ENCODE peak calls at places on chromosomes 1 and 21, in four cellular contexts. H is A549, D is endothelial cell of umbilical vein, A is K562. R is an unnamed sample.

GRCh38 chr1:89259283-89259971 is 13.2 kb downstream of the GBP5 start:
- DNase-seq in H (no peak), D (no peak), A (no peak), R (peak; percentile 73)

GRCh38 chr1:191590578-191590977 is 567.7 kb upstream of the RGS18 start:
- DNase-seq in H (no peak), D (no peak), A (no peak), R (peak; percentile 6)

GRCh38 chr1:186033744-186034345 is 299.7 kb downstream of the HMCN1 start:
- DNase-seq in H (no peak), D (peak; percentile 50), A (no peak), R (no peak)

GRCh38 chr1:20439282-20439681 is 46.7 kb downstream of the CAMK2N1 start:
- DNase-seq in H (peak; percentile 17), D (peak; percentile 6), A (peak; percentile 6), R (peak; percentile 35)

GRCh38 chr1:241406421-241406820 is 49.4 kb upstream of the RGS7 start:
- DNase-seq in H (no peak), D (no peak), A (no peak), R (no peak)

GRCh38 chr1:24992124-24992760 is 62.2 kb upstream of the RUNX3 start:
- DNase-seq in H (no peak), D (no peak), A (no peak), R (no peak)

GRCh38 chr1:172112573-172112972 is 271.3 kb downstream of the DNM3 start:
- DNase-seq in H (no peak), D (no peak), A (no peak), R (peak; percentile 2)

GRCh38 chr1:106754957-106755356 is 301.5 kb upstream of the PRMT6 start:
- DNase-seq in H (no peak), D (no peak), A (no peak), R (no peak)

GRCh38 chr1:55724551-55725325 is 509.6 kb upstream of the USP24 start:
- DNase-seq in H (peak; percentile 24), D (no peak), A (no peak), R (no peak)

GRCh38 chr1:9153152-9153551 is 24.2 kb upstream of the GPR157 start:
- DNase-seq in H (no peak), D (no peak), A (no peak), R (no peak)

GRCh38 chr21:35895598-35895997 is 164.7 kb downstream of the SETD4 start:
- DNase-seq in H (no peak), D (no peak), A (no peak), R (no peak)

GRCh38 chr1:50929376-50929958 is 30.6 kb downstream of the FAF1 start:
- DNase-seq in H (peak; percentile 39), D (peak; percentile 52), A (peak; percentile 41), R (peak; percentile 49)

GRCh38 chr1:160168609-160169369 is 17.4 kb downstream of the ATP1A4 start:
- DNase-seq in H (no peak), D (no peak), A (peak; percentile 18), R (peak; percentile 73)

GRCh38 chr1:203448521-203449061 is 27.0 kb upstream of the PRELP start:
- DNase-seq in H (no peak), D (no peak), A (no peak), R (no peak)

GRCh38 chr1:38991638-38992449 is 768 bp downstream of the AKIRIN1 start:
- DNase-seq in H (peak; percentile 25), D (peak; percentile 38), A (peak; percentile 56), R (peak; percentile 55)

GRCh38 chr1:55217226-55217996 is 2.2 kb upstream of the USP24 start:
- DNase-seq in H (no peak), D (peak; percentile 63), A (peak; percentile 58), R (peak; percentile 80)

GRCh38 chr1:7506677-7507619 is 264.1 kb upstream of the VAMP3 start:
- DNase-seq in H (no peak), D (no peak), A (no peak), R (no peak)

GRCh38 chr1:68147534-68147933 is 84.8 kb downstream of the WLS start:
- DNase-seq in H (no peak), D (no peak), A (no peak), R (no peak)

GRCh38 chr1:168428063-168428731 is 115.6 kb downstream of the XCL2 start:
- DNase-seq in H (no peak), D (no peak), A (no peak), R (no peak)

GRCh38 chr1:34639701-34640100 is 115.1 kb upstream of the GJB5 start:
- DNase-seq in H (no peak), D (no peak), A (no peak), R (no peak)

GRCh38 chr1:201359873-201360210 is 17.6 kb downstream of the TNNT2 start:
- DNase-seq in H (no peak), D (no peak), A (no peak), R (no peak)

GRCh38 chr1:56284933-56285332 is 294.4 kb downstream of the PLPP3 start:
- DNase-seq in H (peak; percentile 79), D (no peak), A (no peak), R (no peak)

GRCh38 chr1:169363046-169363756 is 4.4 kb downstream of the NME7 start:
- DNase-seq in H (no peak), D (peak; percentile 56), A (no peak), R (peak; percentile 69)

GRCh38 chr1:119188926-119189325 is 48.5 kb upstream of the WARS2 start:
- DNase-seq in H (no peak), D (no peak), A (no peak), R (no peak)

GRCh38 chr1:111904478-111905218 is 84.8 kb downstream of the KCND3 start:
- DNase-seq in H (no peak), D (no peak), A (no peak), R (no peak)

GRCh38 chr1:204446413-204447111 is 34.9 kb upstream of the PPP1R15B start:
- DNase-seq in H (peak; percentile 59), D (peak; percentile 65), A (peak; percentile 70), R (peak; percentile 83)

GRCh38 chr21:34813266-34813886 is 144.6 kb downstream of the CLIC6 start:
- DNase-seq in H (peak; percentile 60), D (no peak), A (no peak), R (peak; percentile 28)

GRCh38 chr1:84785231-84785630 is 95.0 kb upstream of the SSX2IP start:
- DNase-seq in H (no peak), D (no peak), A (no peak), R (no peak)

GRCh38 chr1:84782311-84782771 is 92.1 kb upstream of the SSX2IP start:
- DNase-seq in H (peak; percentile 72), D (peak; percentile 48), A (peak; percentile 87), R (peak; percentile 88)

GRCh38 chr1:84782881-84783280 is 92.6 kb upstream of the SSX2IP start:
- DNase-seq in H (no peak), D (no peak), A (no peak), R (no peak)

GRCh38 chr1:84776639-84777038 is 86.4 kb upstream of the SSX2IP start:
- DNase-seq in H (no peak), D (no peak), A (no peak), R (no peak)

GRCh38 chr1:84780000-84780716 is 89.9 kb upstream of the SSX2IP start:
- DNase-seq in H (no peak), D (no peak), A (no peak), R (peak; percentile 96)
- H3K4me3 ChIP-seq in H (no peak overlapping the region), D (no peak overlapping the region), A (no peak overlapping the region), R (peak overlapping the region; percentile 43)

GRCh38 chr1:29379438-29380073 is 143.2 kb downstream of the PTPRU start:
- DNase-seq in H (peak; percentile 65), D (peak; percentile 65), A (peak; percentile 70), R (peak; percentile 69)
- TF ChIP-seq MYC in H (no peak), D (no peak), A (no peak), R (no peak)

DNA sequence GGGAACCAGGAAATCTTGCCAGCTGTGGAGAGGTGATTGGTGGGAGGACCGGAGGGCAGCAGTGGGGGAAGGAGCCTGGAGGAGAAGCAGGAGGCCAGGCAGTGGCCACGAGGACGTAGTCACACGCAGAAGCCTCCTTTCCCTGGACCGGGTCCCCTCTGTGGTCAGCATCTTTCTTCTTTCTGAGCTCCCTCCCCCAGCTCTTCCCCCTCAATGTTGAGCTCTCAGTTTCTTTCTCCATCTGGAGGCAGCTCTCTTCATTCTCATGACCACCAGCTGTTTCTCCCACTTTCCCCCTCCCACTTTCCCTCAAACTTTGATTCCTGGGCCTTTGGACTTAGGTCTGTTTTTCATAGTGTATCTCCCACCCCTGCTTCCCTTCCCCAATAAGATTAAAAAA is 18.3 kb downstream of the KIRREL1 start:
- DNase-seq in H (no peak), D (no peak), A (no peak), R (no peak)
- H3K4me3 ChIP-seq in H (no peak overlapping the region), D (no peak overlapping the region), A (no peak overlapping the region), R (no peak overlapping the region)

DNA sequence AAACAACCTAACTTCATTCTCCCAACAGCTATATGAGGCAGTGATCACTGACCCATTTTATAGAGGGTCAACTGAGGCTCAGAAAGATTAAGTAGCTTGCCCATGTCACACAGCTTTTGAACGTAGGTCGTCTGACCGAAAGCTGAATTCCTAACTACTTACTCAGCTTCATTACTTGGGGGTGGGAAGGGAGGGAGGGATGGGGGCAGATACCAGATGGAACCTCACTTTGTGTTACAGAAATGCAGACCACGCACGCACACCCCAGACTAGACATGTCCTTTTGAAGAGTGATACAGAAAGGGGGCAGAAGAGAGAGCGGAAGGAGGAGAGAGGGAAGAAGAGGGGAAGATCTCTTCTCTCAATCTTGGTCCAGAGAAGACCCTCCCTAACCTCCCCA is 2.3 kb downstream of the ADGRB2 start:
- DNase-seq in H (no peak), D (no peak), A (no peak), R (no peak)
- TF ChIP-seq MYC in H (no peak), D (no peak), A (no peak), R (no peak)

DNA sequence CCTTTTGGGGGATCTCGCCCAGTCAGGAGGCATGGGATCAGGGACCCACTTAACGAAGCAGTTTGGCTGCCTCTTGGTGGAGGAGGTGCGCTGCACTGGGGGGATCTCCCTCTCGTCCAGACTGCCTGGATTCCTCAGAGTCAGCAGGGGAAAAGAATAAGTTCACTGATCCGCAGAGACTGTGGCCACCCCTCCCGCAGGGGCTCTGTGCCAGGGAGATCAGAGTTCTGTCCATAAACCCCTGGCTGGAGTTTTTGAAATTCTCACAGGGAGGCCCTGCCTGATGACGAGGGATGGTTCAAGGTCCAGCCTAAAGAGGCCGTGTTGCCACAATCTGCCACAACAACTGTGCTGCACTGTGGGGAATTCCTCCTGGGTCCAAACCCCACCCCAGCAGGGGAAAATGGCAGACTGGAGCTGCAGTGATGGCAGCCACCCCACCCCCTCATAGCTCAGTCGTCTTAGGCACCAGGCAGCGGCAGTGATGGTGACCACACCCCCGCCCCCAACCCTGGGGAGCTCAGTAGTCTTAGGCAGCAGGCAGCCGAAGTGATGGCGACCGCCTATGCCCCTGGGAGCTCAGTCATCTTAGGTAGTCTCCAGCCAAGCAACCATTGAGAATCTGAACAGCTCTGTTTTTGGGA is 273.8 kb upstream of the USP25 start:
- DNase-seq in H (no peak), D (no peak), A (no peak), R (no peak)
- H3K4me3 ChIP-seq in H (no peak overlapping the region), D (no peak overlapping the region), A (no peak overlapping the region), R (no peak overlapping the region)

DNA sequence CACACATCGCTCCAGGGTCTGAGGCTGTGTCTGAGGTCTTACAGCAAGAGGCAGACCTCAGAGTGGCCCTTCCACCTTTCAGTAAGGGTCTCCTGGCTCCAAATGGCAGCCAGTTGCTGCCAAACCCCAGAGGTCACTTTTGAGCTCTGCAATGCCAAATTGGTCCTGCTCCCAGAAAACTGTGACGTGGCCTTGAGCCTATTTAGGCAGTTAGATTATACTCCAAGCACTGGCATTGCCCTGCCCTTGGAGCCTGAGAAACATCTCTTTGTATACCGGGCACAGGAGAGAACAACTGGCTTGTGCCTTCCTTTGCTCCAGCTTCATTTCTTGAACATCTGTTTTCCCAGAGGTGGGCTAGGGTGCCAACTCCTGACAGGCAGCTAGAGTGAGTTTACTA is 134.5 kb downstream of the IER5 start:
- DNase-seq in H (no peak), D (no peak), A (no peak), R (no peak)
- TF ChIP-seq MYC in H (no peak), D (no peak), A (no peak), R (no peak)

R was measured in NB4.